ENCODE peak calls at places on chromosomes 4 and X, in eight cellular contexts. E is adipocyte, D is body of pancreas, M is upper lobe of right lung, W is lung, Q is tibial artery, Y is endodermal cell, F is GM23248. C is an unnamed sample. For H3K9me3 and H3K4me1, the result is how much of the 10 kb centered on the place peaks cover.

GRCh38 chrX:109855501-109855900 is 122.4 kb upstream of the ACSL4 start:
- DNase-seq in D (no peak), W (no peak), F (no peak), E (no peak), Q (no peak), M (no peak), Y (no peak), C (no peak)

GRCh38 chrX:41733939-41734338 is 10.0 kb downstream of the GPR82 start:
- DNase-seq in Y (no peak), E (no peak), Q (no peak), F (no peak), M (no peak), W (no peak), D (no peak), C (no peak)

GRCh38 chrX:131792789-131793462 is 230.2 kb upstream of the STK26 start:
- DNase-seq in W (peak), Q (no peak), M (no peak), F (peak), Y (no peak), E (peak), D (peak), C (peak)

GRCh38 chr4:110475881-110476818 is at the start of gene ENPEP:
- DNase-seq in F (peak), Q (no peak), D (peak), W (no peak), E (peak), M (no peak), Y (peak), C (peak)

GRCh38 chr4:93814722-93815121 is 13.8 kb upstream of the ATOH1 start:
- DNase-seq in Y (peak), Q (no peak), M (no peak), E (no peak), D (peak), F (no peak), W (no peak), C (peak)

GRCh38 chrX:65635371-65635770 is 32.1 kb upstream of the MSN start:
- DNase-seq in D (peak), E (peak), F (peak), M (no peak), Q (peak), W (no peak), Y (no peak), C (no peak)

GRCh38 chr4:85756938-85757337 is 282.0 kb downstream of the ARHGAP24 start:
- DNase-seq in M (no peak), Y (peak), W (no peak), Q (no peak), D (peak), E (peak), F (peak), C (no peak)

GRCh38 chr4:107492566-107492965 is 227.5 kb downstream of the PAPSS1 start:
- DNase-seq in E (no peak), Q (no peak), M (no peak), W (peak), D (no peak), F (no peak), Y (no peak), C (no peak)

GRCh38 chr4:112002301-112002700 is 143.0 kb upstream of the FAM241A start:
- DNase-seq in E (no peak), W (no peak), Y (peak), Q (no peak), F (peak), D (no peak), M (no peak), C (no peak)

GRCh38 chr4:110163327-110164070 is 34.9 kb downstream of the ELOVL6 start:
- DNase-seq in M (no peak), D (no peak), Q (no peak), F (peak), W (no peak), E (peak), Y (no peak), C (no peak)

GRCh38 chr4:30073001-30073710 is 647.0 kb upstream of the PCDH7 start:
- DNase-seq in F (no peak), Y (no peak), D (no peak), W (no peak), Q (no peak), M (no peak), E (peak), C (no peak)

GRCh38 chr4:30068234-30068633 is 651.9 kb upstream of the PCDH7 start:
- DNase-seq in E (no peak), D (no peak), M (peak), Y (no peak), F (peak), Q (no peak), W (no peak), C (no peak)
- H3K9me3 ChIP-seq in E (under half), D (under half), M (under half), Y (under half), F (under half), Q (under half), W (under half), C (under half)

DNA sequence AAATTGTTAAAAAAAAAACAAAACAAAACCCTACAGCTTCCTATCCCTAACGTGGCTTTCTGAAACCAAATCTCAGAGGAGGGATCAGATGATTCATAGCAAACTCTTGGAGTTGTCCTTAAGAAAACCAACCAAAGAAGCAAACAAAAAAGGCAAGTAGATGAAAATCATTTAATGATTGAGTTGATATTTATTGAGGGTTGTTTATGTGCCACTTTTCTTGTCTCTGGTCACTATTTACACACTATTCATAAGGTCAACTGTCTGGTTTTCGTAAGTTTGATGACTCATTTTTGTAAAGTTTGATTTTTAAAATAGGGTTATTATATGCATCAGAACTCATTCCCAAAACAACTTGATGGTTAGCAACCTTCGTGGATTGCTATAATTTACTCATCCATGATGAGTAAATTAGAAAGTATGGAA is 133.4 kb downstream of the UNC5C start:
- DNase-seq in F (no peak), D (no peak), E (peak), Q (no peak), W (no peak), Y (no peak), M (no peak), C (no peak)
- H3K4me1 ChIP-seq in F (under half), D (under half), E (under half), Q (under half), W (under half), Y (under half), M (under half), C (under half)

GRCh38 chr4:182447938-182448280 is 204.7 kb downstream of the TENM3 start:
- DNase-seq in Q (no peak), M (no peak), D (no peak), Y (no peak), W (no peak), E (peak), F (peak), C (no peak)
- H3K4me3 ChIP-seq in Q (peak), M (peak), D (peak), Y (peak), W (no peak), E (peak), F (peak), C (peak)

GRCh38 chrX:153420851-153421599 is 9.8 kb downstream of the ZFP92 start:
- DNase-seq in D (no peak), M (no peak), E (no peak), F (no peak), Y (no peak), W (no peak), Q (no peak), C (no peak)

GRCh38 chrX:153430796-153431195 is 15.1 kb downstream of the TREX2 start:
- DNase-seq in D (no peak), F (no peak), W (no peak), M (no peak), E (no peak), Y (no peak), Q (no peak), C (no peak)

GRCh38 chrX:153423652-153424051 is 12.4 kb downstream of the ZFP92 start:
- DNase-seq in M (peak), W (peak), Q (no peak), F (no peak), Y (no peak), E (peak), D (peak), C (no peak)

GRCh38 chrX:153421856-153422255 is 10.6 kb downstream of the ZFP92 start:
- DNase-seq in Q (no peak), Y (no peak), E (no peak), W (no peak), D (no peak), M (no peak), F (no peak), C (no peak)

DNA sequence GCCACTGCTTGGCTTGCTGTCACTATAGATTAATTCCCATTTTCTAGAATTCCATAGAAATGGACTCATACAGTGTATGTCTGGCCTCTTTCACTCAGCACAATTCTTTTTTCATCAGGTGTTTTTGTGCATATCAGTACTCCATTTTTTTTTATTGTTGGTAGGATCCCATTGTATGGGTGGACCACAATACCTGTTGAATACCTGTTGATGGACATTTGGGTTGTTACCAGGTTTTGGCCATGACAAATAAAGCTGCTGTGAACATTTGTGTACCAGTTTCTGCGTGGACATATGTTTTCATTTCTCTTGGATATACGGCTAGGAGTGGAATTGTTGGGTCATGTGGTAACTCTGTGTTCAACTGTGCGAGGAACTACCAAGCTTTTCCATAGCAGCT is 14.9 kb downstream of the ZFP92 start:
- DNase-seq in Q (no peak), W (no peak), E (no peak), D (no peak), F (no peak), M (no peak), Y (no peak), C (no peak)
- H3K9me3 ChIP-seq in Q (under half), W (under half), E (under half), D (under half), F (under half), M (under half), Y (under half), C (under half)

GRCh38 chrX:43706786-43707185 is 50.7 kb downstream of the MAOA start:
- DNase-seq in F (peak), M (no peak), E (no peak), Q (no peak), W (no peak), D (no peak), Y (no peak), C (no peak)
- H3K4me1 ChIP-seq in F (under half), M (under half), E (under half), Q (under half), W (under half), D (under half), Y (under half), C (under half)

GRCh38 chrX:28584025-28584424 is 3.2 kb upstream of the IL1RAPL1 start:
- DNase-seq in M (no peak), E (no peak), Y (no peak), F (no peak), D (no peak), Q (no peak), W (no peak), C (no peak)

GRCh38 chrX:28585767-28586166 is 1.5 kb upstream of the IL1RAPL1 start:
- DNase-seq in Y (peak), W (no peak), Q (no peak), F (no peak), M (no peak), E (no peak), D (no peak), C (no peak)

GRCh38 chrX:28589048-28589447 is 1.8 kb downstream of the IL1RAPL1 start:
- DNase-seq in D (no peak), E (no peak), Q (no peak), M (no peak), Y (no peak), W (no peak), F (no peak), C (no peak)

GRCh38 chrX:28586291-28586690 is 955 bp upstream of the IL1RAPL1 start:
- DNase-seq in E (peak), M (no peak), F (no peak), Q (no peak), W (no peak), D (no peak), Y (peak), C (peak)

DNA sequence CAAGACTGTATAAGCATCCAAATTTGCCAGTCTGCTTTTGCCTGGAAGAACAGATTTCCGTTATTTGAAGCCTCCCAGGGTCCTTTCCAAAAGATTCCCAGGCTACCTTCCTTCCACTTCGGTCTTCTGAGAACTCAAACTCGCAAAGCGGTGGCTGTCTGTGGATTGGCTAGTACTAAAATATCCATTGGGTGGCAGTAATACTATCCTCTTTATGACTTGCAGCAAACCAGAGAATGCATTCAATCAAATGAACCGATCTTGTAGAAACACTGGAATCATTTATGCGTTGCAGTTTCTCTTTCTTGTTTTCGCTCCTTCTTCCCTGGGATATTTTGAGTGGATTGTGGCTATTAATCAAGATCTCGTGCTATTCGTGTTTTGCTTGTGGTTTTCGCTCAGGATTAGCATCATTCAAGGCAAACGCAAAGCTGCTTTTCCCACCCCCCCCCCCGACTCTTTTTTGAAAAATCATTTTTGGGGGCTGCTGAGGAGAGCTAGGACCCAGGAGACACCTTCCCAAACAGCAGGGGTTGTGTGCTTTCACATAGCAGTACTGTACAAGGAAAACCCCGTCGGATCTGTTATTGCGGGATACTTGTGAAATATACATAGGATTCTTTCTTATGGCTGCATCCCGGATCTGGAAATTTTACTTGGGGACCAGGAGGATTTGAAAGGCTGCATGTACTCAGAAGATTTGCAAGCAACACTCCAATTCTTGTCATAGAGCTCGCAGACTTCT is at the start of gene IL1RAPL1:
- DNase-seq in M (no peak), E (peak), F (peak), W (no peak), Y (peak), Q (no peak), D (peak), C (no peak)
- H3K4me3 ChIP-seq in M (no peak), E (peak), F (peak), W (no peak), Y (peak), Q (peak), D (no peak), C (no peak)

DNA sequence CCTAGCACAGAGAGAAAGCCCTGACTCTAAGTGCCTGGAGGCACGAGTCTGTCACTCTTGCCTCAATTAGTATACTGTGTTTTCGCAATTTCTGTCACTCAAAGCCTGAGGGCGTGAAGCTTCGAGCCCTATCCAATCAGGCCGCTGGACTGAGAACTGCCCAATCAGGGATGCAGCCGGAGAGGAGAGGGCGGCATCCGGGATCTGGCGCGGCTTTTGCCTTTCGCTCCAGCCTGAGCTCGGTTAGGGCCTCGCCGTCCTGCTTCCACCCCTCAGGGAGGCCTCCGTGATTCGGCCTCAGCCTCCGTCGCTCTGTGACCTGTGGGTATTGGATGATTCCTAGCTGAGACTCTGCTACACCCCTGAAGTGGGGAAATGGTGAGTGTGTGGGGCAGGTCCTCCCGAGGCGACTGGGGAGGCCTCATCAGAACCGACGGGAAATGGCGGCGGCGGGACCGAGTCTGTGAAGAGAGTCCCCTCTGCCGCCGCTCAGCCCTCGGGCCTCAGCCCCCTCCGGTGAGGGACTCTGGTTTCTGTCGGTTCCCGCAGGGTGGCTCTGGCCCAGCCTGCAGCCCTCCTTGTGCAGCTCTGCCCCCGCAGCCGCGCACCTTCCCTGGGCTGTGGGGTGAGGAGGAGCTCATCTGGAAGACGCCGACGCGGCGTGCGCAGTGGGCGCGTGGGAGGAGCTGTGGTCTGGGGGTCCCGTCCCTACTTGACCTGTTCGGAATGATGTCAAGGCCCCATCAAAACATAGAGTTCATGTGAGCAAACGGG is 48.5 kb downstream of the ZNF141 start:
- DNase-seq in F (no peak), Y (no peak), D (no peak), Q (no peak), W (no peak), M (no peak), E (no peak), C (no peak)
- H3K9me3 ChIP-seq in F (under half), Y (half or more), D (half or more), Q (half or more), W (under half), M (half or more), E (half or more), C (under half)